ENCODE peak calls at places on chromosomes 5 and 9, in six cellular contexts. G is GM12865, F is Panc1, S is dorsolateral prefrontal cortex, Q is AG09309, U is fibroblast of lung. X is an unnamed sample.

GRCh38 chr5:149549461-149550266 is 1.6 kb downstream of the CSNK1A1 start:
- DNase-seq in G (peak; percentile 76), F (peak; percentile 39), S (no peak), Q (no peak), U (peak; percentile 61), X (no peak)

GRCh38 chr9:9521033-9521779 is 1091.6 kb downstream of the PTPRD start:
- DNase-seq in G (no peak), F (no peak), S (no peak), Q (no peak), U (no peak), X (no peak)

GRCh38 chr5:177982072-177982727 is 13.8 kb downstream of the PROP1 start:
- DNase-seq in G (peak; percentile 29), F (no peak), S (no peak), Q (no peak), U (no peak), X (no peak)

GRCh38 chr5:132344775-132345514 is 24.6 kb upstream of the SLC22A5 start:
- DNase-seq in G (no peak), F (no peak), S (no peak), Q (no peak), U (no peak), X (no peak)

GRCh38 chr5:125227333-125228075 is 481.1 kb upstream of the ZNF608 start:
- DNase-seq in G (peak; percentile 34), F (no peak), S (no peak), Q (no peak), U (peak; percentile 34), X (no peak)

GRCh38 chr5:1112596-1113331 is 901 bp upstream of the SLC12A7 start:
- DNase-seq in G (no peak), F (no peak), S (no peak), Q (no peak), U (no peak), X (no peak)

GRCh38 chr9:91536211-91536691 is 112.6 kb upstream of the NFIL3 start:
- DNase-seq in G (no peak), F (peak; percentile 83), S (no peak), Q (no peak), U (peak; percentile 80), X (no peak)

GRCh38 chr5:135398160-135398854 is 724 bp downstream of the MACROH2A1 start:
- DNase-seq in G (peak; percentile 66), F (no peak), S (no peak), Q (no peak), U (peak; percentile 26), X (no peak)

GRCh38 chr9:126533911-126534300 is 79.8 kb upstream of the LMX1B start:
- DNase-seq in G (no peak), F (no peak), S (no peak), Q (no peak), U (no peak), X (no peak)

GRCh38 chr5:88677943-88678779 is 204.8 kb downstream of the MEF2C start:
- DNase-seq in G (no peak), F (no peak), S (no peak), Q (no peak), U (no peak), X (no peak)

GRCh38 chr5:17222679-17223078 is 5.2 kb downstream of the BASP1 start:
- DNase-seq in G (no peak), F (no peak), S (no peak), Q (no peak), U (no peak), X (no peak)

GRCh38 chr5:88474574-88474973 is 205.9 kb upstream of the TMEM161B start:
- DNase-seq in G (no peak), F (no peak), S (no peak), Q (no peak), U (no peak), X (no peak)

GRCh38 chr5:39775058-39775457 is 350.3 kb upstream of the DAB2 start:
- DNase-seq in G (no peak), F (no peak), S (no peak), Q (no peak), U (peak; percentile 56), X (no peak)

GRCh38 chr9:78089111-78089510 is 57.5 kb upstream of the GNAQ start:
- DNase-seq in G (no peak), F (no peak), S (no peak), Q (no peak), U (no peak), X (no peak)

GRCh38 chr9:21993007-21993406 is 1.2 kb downstream of the CDKN2A start:
- DNase-seq in G (no peak), F (no peak), S (no peak), Q (no peak), U (no peak), X (no peak)

GRCh38 chr5:95673076-95673475 is 9.7 kb downstream of the SPATA9 start:
- DNase-seq in G (no peak), F (no peak), S (no peak), Q (peak; percentile 39), U (peak; percentile 62), X (no peak)

GRCh38 chr5:64019746-64020145 is 57.5 kb upstream of the HTR1A start:
- DNase-seq in G (no peak), F (no peak), S (no peak), Q (no peak), U (no peak), X (no peak)

GRCh38 chr9:95494416-95495371 is 22.1 kb downstream of the PTCH1 start:
- DNase-seq in G (peak; percentile 87), F (no peak), S (peak; percentile 54), Q (no peak), U (peak; percentile 37), X (no peak)

GRCh38 chr5:77851229-77852067 is 75.3 kb upstream of the TBCA start:
- DNase-seq in G (peak; percentile 61), F (no peak), S (peak; percentile 58), Q (no peak), U (peak; percentile 53), X (peak; percentile 27)

GRCh38 chr9:111237447-111237846 is 92.6 kb downstream of the OR2K2 start:
- DNase-seq in G (peak; percentile 75), F (no peak), S (no peak), Q (no peak), U (no peak), X (no peak)

GRCh38 chr9:8868632-8869031 is 1069.1 kb upstream of the DMAC1 start:
- DNase-seq in G (no peak), F (no peak), S (no peak), Q (no peak), U (no peak), X (no peak)

GRCh38 chr5:165559645-165560044 is 2054.2 kb downstream of the MAT2B start:
- DNase-seq in G (peak; percentile 3), F (no peak), S (no peak), Q (no peak), U (no peak), X (no peak)

GRCh38 chr5:140402258-140403074 is 833 bp downstream of the ANKHD1 start:
- DNase-seq in G (peak; percentile 61), F (no peak), S (no peak), Q (no peak), U (peak; percentile 41), X (peak; percentile 36)

GRCh38 chr9:130137870-130138653 is 34.1 kb upstream of the NCS1 start:
- DNase-seq in G (no peak), F (no peak), S (no peak), Q (peak; percentile 85), U (peak; percentile 95), X (no peak)

GRCh38 chr5:59972043-59972442 is 78.5 kb upstream of the PDE4D start:
- DNase-seq in G (no peak), F (no peak), S (no peak), Q (no peak), U (no peak), X (no peak)

GRCh38 chr5:74916831-74917710 is 50.9 kb upstream of the FAM169A start:
- DNase-seq in G (no peak), F (peak; percentile 84), S (no peak), Q (no peak), U (no peak), X (no peak)

GRCh38 chr5:77981820-77982219 is 205.7 kb upstream of the TBCA start:
- DNase-seq in G (no peak), F (no peak), S (no peak), Q (no peak), U (no peak), X (no peak)

GRCh38 chr5:109743770-109744212 is 54.1 kb downstream of the MAN2A1 start:
- DNase-seq in G (no peak), F (peak; percentile 88), S (no peak), Q (peak; percentile 87), U (peak; percentile 58), X (no peak)

GRCh38 chr5:53250151-53250550 is 140.6 kb upstream of the MOCS2 start:
- DNase-seq in G (no peak), F (no peak), S (no peak), Q (no peak), U (no peak), X (no peak)

GRCh38 chr5:53249529-53249928 is 140.0 kb upstream of the MOCS2 start:
- DNase-seq in G (no peak), F (peak; percentile 20), S (no peak), Q (peak; percentile 93), U (peak; percentile 96), X (no peak)

GRCh38 chr5:53243403-53243802 is 133.8 kb upstream of the MOCS2 start:
- DNase-seq in G (no peak), F (no peak), S (no peak), Q (no peak), U (no peak), X (no peak)

GRCh38 chr5:53246042-53246836 is 136.7 kb upstream of the MOCS2 start:
- DNase-seq in G (no peak), F (no peak), S (no peak), Q (peak; percentile 75), U (peak; percentile 86), X (no peak)
- TF ChIP-seq CTCF in G (no peak), F (no peak), S (no peak), Q (no peak), U (no peak), X (no peak)

GRCh38 chr9:136138566-136138965 is 19.9 kb upstream of the TMEM250 start:
- DNase-seq in G (peak; percentile 45), F (no peak), S (no peak), Q (no peak), U (peak; percentile 4), X (peak; percentile 58)
- TF ChIP-seq CTCF in G (peak; percentile 48), F (peak; percentile 72), S (peak; percentile 10), Q (peak; percentile 32), U (peak; percentile 30), X (peak; percentile 61)

GRCh38 chr9:882416-882931 is 41.0 kb downstream of the DMRT1 start:
- DNase-seq in G (peak; percentile 25), F (no peak), S (no peak), Q (no peak), U (no peak), X (no peak)
- TF ChIP-seq CTCF in G (no peak), F (peak; percentile 18), S (no peak), Q (no peak), U (no peak), X (no peak)

GRCh38 chr5:151815051-151815450 is 43.3 kb downstream of the G3BP1 start:
- DNase-seq in G (no peak), F (no peak), S (no peak), Q (no peak), U (no peak), X (no peak)
- TF ChIP-seq CTCF in G (no peak), F (no peak), S (no peak), Q (no peak), U (no peak), X (no peak)

GRCh38 chr5:171129308-171129707 is 179.7 kb upstream of the TLX3 start:
- DNase-seq in G (no peak), F (no peak), S (no peak), Q (no peak), U (no peak), X (no peak)
- TF ChIP-seq CTCF in G (no peak), F (no peak), S (no peak), Q (no peak), U (no peak), X (no peak)